ENCODE peak calls at places on chromosomes 11 and 22, in nine cellular contexts. One of them, this sample, is unnamed.
A peak's percentile ranks its signal among the peaks of the same experiment; 100 is the strongest.

GRCh38 chr22:36175892-36176291 is 15.3 kb upstream of the APOL3 start:
- DNase-seq in fibroblast of lung: no peak
- DNase-seq in Caco-2: no peak
- DNase-seq in CD8-positive, alpha-beta T cell: no peak
- DNase-seq in ascending aorta: no peak
- DNase-seq in neuronal stem cell: no peak
- DNase-seq in IMR-90: no peak
- DNase-seq in NT2/D1: no peak
- DNase-seq in upper lobe of right lung: no peak
- DNase-seq in this sample: no peak

GRCh38 chr11:106668147-106668546 is 350.1 kb downstream of the GUCY1A2 start:
- DNase-seq in fibroblast of lung: peak; percentile 44
- DNase-seq in Caco-2: no peak
- DNase-seq in CD8-positive, alpha-beta T cell: no peak
- DNase-seq in ascending aorta: no peak
- DNase-seq in neuronal stem cell: no peak
- DNase-seq in IMR-90: peak; percentile 71
- DNase-seq in NT2/D1: no peak
- DNase-seq in upper lobe of right lung: no peak
- DNase-seq in this sample: no peak

GRCh38 chr11:40062616-40063015 is 1396.8 kb downstream of the LRRC4C start:
- DNase-seq in fibroblast of lung: no peak
- DNase-seq in Caco-2: no peak
- DNase-seq in CD8-positive, alpha-beta T cell: no peak
- DNase-seq in ascending aorta: no peak
- DNase-seq in neuronal stem cell: no peak
- DNase-seq in IMR-90: no peak
- DNase-seq in NT2/D1: no peak
- DNase-seq in upper lobe of right lung: no peak
- DNase-seq in this sample: no peak

GRCh38 chr22:28909375-28909774 is 26.0 kb downstream of the ZNRF3 start:
- DNase-seq in fibroblast of lung: no peak
- DNase-seq in Caco-2: no peak
- DNase-seq in CD8-positive, alpha-beta T cell: no peak
- DNase-seq in ascending aorta: no peak
- DNase-seq in neuronal stem cell: no peak
- DNase-seq in IMR-90: peak; percentile 58
- DNase-seq in NT2/D1: no peak
- DNase-seq in upper lobe of right lung: no peak
- DNase-seq in this sample: no peak

GRCh38 chr11:132874638-132875037 is 657.7 kb downstream of the OPCML start:
- DNase-seq in fibroblast of lung: peak; percentile 84
- DNase-seq in Caco-2: no peak
- DNase-seq in CD8-positive, alpha-beta T cell: no peak
- DNase-seq in ascending aorta: no peak
- DNase-seq in neuronal stem cell: no peak
- DNase-seq in IMR-90: peak; percentile 95
- DNase-seq in NT2/D1: no peak
- DNase-seq in upper lobe of right lung: no peak
- DNase-seq in this sample: no peak

GRCh38 chr11:13297917-13298356 is 20.3 kb downstream of the BMAL1 start:
- DNase-seq in fibroblast of lung: no peak
- DNase-seq in Caco-2: no peak
- DNase-seq in CD8-positive, alpha-beta T cell: no peak
- DNase-seq in ascending aorta: no peak
- DNase-seq in neuronal stem cell: no peak
- DNase-seq in IMR-90: no peak
- DNase-seq in NT2/D1: no peak
- DNase-seq in upper lobe of right lung: peak; percentile 72
- DNase-seq in this sample: peak; percentile 33

GRCh38 chr11:97937501-97937900 is 1083.2 kb upstream of the CNTN5 start:
- DNase-seq in fibroblast of lung: no peak
- DNase-seq in Caco-2: no peak
- DNase-seq in CD8-positive, alpha-beta T cell: no peak
- DNase-seq in ascending aorta: no peak
- DNase-seq in neuronal stem cell: no peak
- DNase-seq in IMR-90: peak; percentile 46
- DNase-seq in NT2/D1: no peak
- DNase-seq in upper lobe of right lung: no peak
- DNase-seq in this sample: no peak

GRCh38 chr11:2769779-2770555 is 70.2 kb upstream of the KCNQ1OT1 start:
- DNase-seq in fibroblast of lung: no peak
- DNase-seq in Caco-2: no peak
- DNase-seq in CD8-positive, alpha-beta T cell: no peak
- DNase-seq in ascending aorta: peak; percentile 6
- DNase-seq in neuronal stem cell: no peak
- DNase-seq in IMR-90: no peak
- DNase-seq in NT2/D1: no peak
- DNase-seq in upper lobe of right lung: peak; percentile 56
- DNase-seq in this sample: no peak

GRCh38 chr11:130580372-130580771 is 131.9 kb downstream of the ADAMTS15 start:
- DNase-seq in fibroblast of lung: peak; percentile 44
- DNase-seq in Caco-2: no peak
- DNase-seq in CD8-positive, alpha-beta T cell: no peak
- DNase-seq in ascending aorta: no peak
- DNase-seq in neuronal stem cell: peak; percentile 71
- DNase-seq in IMR-90: peak; percentile 84
- DNase-seq in NT2/D1: peak; percentile 89
- DNase-seq in upper lobe of right lung: no peak
- DNase-seq in this sample: no peak

GRCh38 chr11:130002352-130002845 is at the start of gene PRDM10:
- DNase-seq in fibroblast of lung: peak; percentile 94
- DNase-seq in Caco-2: peak; percentile 99
- DNase-seq in CD8-positive, alpha-beta T cell: no peak
- DNase-seq in ascending aorta: peak; percentile 68
- DNase-seq in neuronal stem cell: peak; percentile 95
- DNase-seq in IMR-90: peak; percentile 87
- DNase-seq in NT2/D1: peak; percentile 75
- DNase-seq in upper lobe of right lung: peak; percentile 96
- DNase-seq in this sample: peak; percentile 89

GRCh38 chr11:65593518-65594414 is 1.8 kb downstream of the KCNK7 start:
- DNase-seq in fibroblast of lung: peak; percentile 28
- DNase-seq in Caco-2: peak; percentile 54
- DNase-seq in CD8-positive, alpha-beta T cell: peak; percentile 74
- DNase-seq in ascending aorta: no peak
- DNase-seq in neuronal stem cell: no peak
- DNase-seq in IMR-90: no peak
- DNase-seq in NT2/D1: no peak
- DNase-seq in upper lobe of right lung: no peak
- DNase-seq in this sample: no peak

GRCh38 chr11:121389651-121390050 is 62.5 kb upstream of the SORL1 start:
- DNase-seq in fibroblast of lung: no peak
- DNase-seq in Caco-2: no peak
- DNase-seq in CD8-positive, alpha-beta T cell: no peak
- DNase-seq in ascending aorta: no peak
- DNase-seq in neuronal stem cell: peak; percentile 43
- DNase-seq in IMR-90: no peak
- DNase-seq in NT2/D1: peak; percentile 55
- DNase-seq in upper lobe of right lung: no peak
- DNase-seq in this sample: no peak

DNA sequence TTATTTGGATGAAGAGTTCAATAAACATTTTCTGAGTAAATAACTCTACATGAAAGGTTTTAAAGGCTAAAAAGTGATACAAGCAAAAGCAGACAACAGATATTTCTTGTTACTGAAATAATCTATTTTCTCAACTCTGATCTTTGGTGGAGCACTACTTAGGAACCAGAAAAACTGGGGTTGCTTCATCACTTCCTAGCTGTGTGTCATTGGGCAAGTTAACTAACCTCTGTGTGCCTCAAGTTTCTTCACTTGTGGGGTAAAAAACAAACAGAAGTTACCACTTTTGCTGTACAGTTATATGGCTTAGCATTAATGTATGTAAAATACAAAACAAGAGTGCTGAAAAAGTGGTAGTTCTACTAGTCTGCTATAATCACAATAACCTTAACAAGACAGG is 5.6 kb downstream of the MAPK1 start:
- DNase-seq in fibroblast of lung: no peak
- DNase-seq in Caco-2: no peak
- DNase-seq in CD8-positive, alpha-beta T cell: no peak
- DNase-seq in ascending aorta: no peak
- DNase-seq in neuronal stem cell: no peak
- DNase-seq in IMR-90: no peak
- DNase-seq in NT2/D1: no peak
- DNase-seq in upper lobe of right lung: no peak
- DNase-seq in this sample: no peak
- H3K4me1 ChIP-seq in fibroblast of lung: peaks cover 2% of the 10 kb centered on the region
- H3K4me1 ChIP-seq in Caco-2: peaks cover 24% of the 10 kb centered on the region
- H3K4me1 ChIP-seq in CD8-positive, alpha-beta T cell: peaks cover 79% of the 10 kb centered on the region
- H3K4me1 ChIP-seq in ascending aorta: no peaks in the 10 kb centered on the region
- H3K4me1 ChIP-seq in neuronal stem cell: peaks cover 2% of the 10 kb centered on the region
- H3K4me1 ChIP-seq in IMR-90: peaks cover 13% of the 10 kb centered on the region
- H3K4me1 ChIP-seq in NT2/D1: peaks cover 3% of the 10 kb centered on the region
- H3K4me1 ChIP-seq in upper lobe of right lung: peaks cover 75% of the 10 kb centered on the region
- H3K4me1 ChIP-seq in this sample: peaks cover 29% of the 10 kb centered on the region

GRCh38 chr11:122656073-122656630 is 630 bp downstream of the UBASH3B start:
- DNase-seq in fibroblast of lung: peak; percentile 60
- DNase-seq in Caco-2: peak; percentile 79
- DNase-seq in CD8-positive, alpha-beta T cell: peak; percentile 74
- DNase-seq in ascending aorta: no peak
- DNase-seq in neuronal stem cell: peak; percentile 59
- DNase-seq in IMR-90: peak; percentile 66
- DNase-seq in NT2/D1: no peak
- DNase-seq in upper lobe of right lung: peak; percentile 82
- DNase-seq in this sample: peak; percentile 34

GRCh38 chr11:122663056-122663740 is 7.7 kb downstream of the UBASH3B start:
- DNase-seq in fibroblast of lung: no peak
- DNase-seq in Caco-2: no peak
- DNase-seq in CD8-positive, alpha-beta T cell: no peak
- DNase-seq in ascending aorta: no peak
- DNase-seq in neuronal stem cell: no peak
- DNase-seq in IMR-90: no peak
- DNase-seq in NT2/D1: no peak
- DNase-seq in upper lobe of right lung: no peak
- DNase-seq in this sample: no peak

GRCh38 chr11:122656631-122657101 is 1.1 kb downstream of the UBASH3B start:
- DNase-seq in fibroblast of lung: peak; percentile 56
- DNase-seq in Caco-2: peak; percentile 64
- DNase-seq in CD8-positive, alpha-beta T cell: peak; percentile 63
- DNase-seq in ascending aorta: no peak
- DNase-seq in neuronal stem cell: peak; percentile 32
- DNase-seq in IMR-90: peak; percentile 56
- DNase-seq in NT2/D1: no peak
- DNase-seq in upper lobe of right lung: peak; percentile 71
- DNase-seq in this sample: no peak

GRCh38 chr11:122661182-122661945 is 5.8 kb downstream of the UBASH3B start:
- DNase-seq in fibroblast of lung: no peak
- DNase-seq in Caco-2: peak; percentile 47
- DNase-seq in CD8-positive, alpha-beta T cell: no peak
- DNase-seq in ascending aorta: no peak
- DNase-seq in neuronal stem cell: peak; percentile 23
- DNase-seq in IMR-90: peak; percentile 83
- DNase-seq in NT2/D1: no peak
- DNase-seq in upper lobe of right lung: no peak
- DNase-seq in this sample: no peak

DNA sequence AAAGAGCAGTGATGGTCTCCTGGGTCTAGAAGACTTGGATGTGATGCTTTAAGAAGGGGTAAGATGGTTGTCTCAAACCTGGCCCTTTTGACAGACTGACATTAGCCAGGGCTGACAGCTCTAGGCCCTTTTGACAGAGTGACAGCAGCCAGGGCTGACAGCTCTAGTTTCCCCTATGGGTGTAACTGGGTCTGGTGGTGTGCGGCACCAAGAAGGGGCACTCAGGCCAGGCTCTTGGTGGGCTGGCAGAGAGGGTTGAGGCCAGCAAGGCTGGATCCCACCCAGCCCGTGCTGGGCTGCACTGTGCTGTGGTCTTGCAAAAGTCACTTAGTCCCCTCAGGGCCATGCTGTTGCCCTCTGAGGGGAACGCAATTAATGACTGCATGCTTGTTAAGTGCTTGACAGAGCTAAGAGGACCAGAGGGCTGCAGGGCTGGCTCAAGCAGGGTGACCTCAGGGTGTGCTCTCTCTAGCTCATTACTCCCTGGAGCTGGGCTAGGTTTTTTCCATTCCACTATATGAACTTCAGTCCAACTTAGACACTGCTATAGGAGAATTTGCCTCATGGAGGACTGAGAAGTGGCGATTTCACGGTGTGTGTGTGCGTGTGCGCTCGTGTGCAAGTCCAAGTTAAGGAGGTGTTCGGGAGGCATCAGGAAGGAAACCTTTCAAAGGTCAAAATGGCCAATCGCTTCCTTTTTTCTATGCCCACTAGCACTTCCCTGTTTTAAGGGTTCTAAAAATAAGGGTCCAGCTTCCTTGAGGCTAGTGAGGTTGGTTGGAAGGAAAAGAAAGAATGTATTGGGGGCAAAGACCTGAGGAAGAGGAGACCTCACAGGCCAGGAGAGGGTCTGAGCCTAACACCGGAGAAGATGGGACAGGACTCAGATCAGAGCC is 4.4 kb downstream of the UBASH3B start:
- DNase-seq in fibroblast of lung: no peak
- DNase-seq in Caco-2: no peak
- DNase-seq in CD8-positive, alpha-beta T cell: no peak
- DNase-seq in ascending aorta: no peak
- DNase-seq in neuronal stem cell: no peak
- DNase-seq in IMR-90: no peak
- DNase-seq in NT2/D1: no peak
- DNase-seq in upper lobe of right lung: no peak
- DNase-seq in this sample: no peak
- H3K4me1 ChIP-seq in fibroblast of lung: peaks cover 3% of the 10 kb centered on the region
- H3K4me1 ChIP-seq in Caco-2: peaks cover 22% of the 10 kb centered on the region
- H3K4me1 ChIP-seq in CD8-positive, alpha-beta T cell: peaks cover 77% of the 10 kb centered on the region
- H3K4me1 ChIP-seq in ascending aorta: peaks cover 6% of the 10 kb centered on the region
- H3K4me1 ChIP-seq in neuronal stem cell: peaks cover 6% of the 10 kb centered on the region
- H3K4me1 ChIP-seq in IMR-90: peaks cover 22% of the 10 kb centered on the region
- H3K4me1 ChIP-seq in NT2/D1: peaks cover 12% of the 10 kb centered on the region
- H3K4me1 ChIP-seq in upper lobe of right lung: peaks cover 13% of the 10 kb centered on the region
- H3K4me1 ChIP-seq in this sample: peaks cover 4% of the 10 kb centered on the region

GRCh38 chr22:25490869-25491268 is 73.6 kb upstream of the GRK3 start:
- DNase-seq in fibroblast of lung: no peak
- DNase-seq in Caco-2: no peak
- DNase-seq in CD8-positive, alpha-beta T cell: no peak
- DNase-seq in ascending aorta: no peak
- DNase-seq in neuronal stem cell: no peak
- DNase-seq in IMR-90: no peak
- DNase-seq in NT2/D1: no peak
- DNase-seq in upper lobe of right lung: no peak
- DNase-seq in this sample: no peak
- H3K4me1 ChIP-seq in fibroblast of lung: peaks cover 3% of the 10 kb centered on the region
- H3K4me1 ChIP-seq in Caco-2: no peaks in the 10 kb centered on the region
- H3K4me1 ChIP-seq in CD8-positive, alpha-beta T cell: no peaks in the 10 kb centered on the region
- H3K4me1 ChIP-seq in ascending aorta: no peaks in the 10 kb centered on the region
- H3K4me1 ChIP-seq in neuronal stem cell: peaks cover 2% of the 10 kb centered on the region
- H3K4me1 ChIP-seq in IMR-90: peaks cover 5% of the 10 kb centered on the region
- H3K4me1 ChIP-seq in NT2/D1: no peaks in the 10 kb centered on the region
- H3K4me1 ChIP-seq in upper lobe of right lung: no peaks in the 10 kb centered on the region
- H3K4me1 ChIP-seq in this sample: no peaks in the 10 kb centered on the region

DNA sequence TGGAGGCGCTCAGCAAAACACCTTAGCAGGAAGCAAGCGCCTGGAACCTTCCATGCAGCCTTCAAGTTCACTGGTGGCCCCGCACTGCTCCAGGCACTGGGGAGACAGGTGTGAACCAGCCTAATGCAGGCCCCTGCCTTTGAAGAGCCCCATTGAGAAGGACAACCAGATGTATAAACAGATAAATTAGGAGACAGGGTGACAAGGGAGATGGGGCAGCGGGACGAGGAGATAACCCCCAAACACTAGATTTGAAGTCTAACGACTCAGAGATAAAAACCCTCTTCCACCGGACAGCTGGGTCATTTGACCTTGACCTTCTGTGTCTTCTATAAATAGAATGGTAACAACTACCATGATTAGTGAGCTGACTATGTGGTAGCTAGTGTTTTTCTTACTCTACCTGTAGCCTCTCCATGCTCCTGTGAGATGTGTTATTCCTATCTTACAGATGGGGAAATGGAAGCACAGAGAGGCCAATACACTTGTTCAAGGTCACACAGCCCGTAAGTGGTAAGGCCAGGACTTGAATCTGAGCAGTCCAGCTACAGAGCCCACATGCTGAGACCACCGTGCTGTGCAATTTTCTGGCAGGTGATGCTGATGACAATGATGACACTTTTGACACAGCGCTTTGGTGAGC is 2.0 kb upstream of the PDGFB start:
- DNase-seq in fibroblast of lung: no peak
- DNase-seq in Caco-2: no peak
- DNase-seq in CD8-positive, alpha-beta T cell: no peak
- DNase-seq in ascending aorta: no peak
- DNase-seq in neuronal stem cell: no peak
- DNase-seq in IMR-90: no peak
- DNase-seq in NT2/D1: no peak
- DNase-seq in upper lobe of right lung: no peak
- DNase-seq in this sample: no peak
- H3K4me1 ChIP-seq in fibroblast of lung: peaks cover 3% of the 10 kb centered on the region
- H3K4me1 ChIP-seq in Caco-2: no peaks in the 10 kb centered on the region
- H3K4me1 ChIP-seq in CD8-positive, alpha-beta T cell: peaks cover 11% of the 10 kb centered on the region
- H3K4me1 ChIP-seq in ascending aorta: peaks cover 20% of the 10 kb centered on the region
- H3K4me1 ChIP-seq in neuronal stem cell: peaks cover 12% of the 10 kb centered on the region
- H3K4me1 ChIP-seq in IMR-90: peaks cover 13% of the 10 kb centered on the region
- H3K4me1 ChIP-seq in NT2/D1: peaks cover 10% of the 10 kb centered on the region
- H3K4me1 ChIP-seq in upper lobe of right lung: peaks cover 16% of the 10 kb centered on the region
- H3K4me1 ChIP-seq in this sample: peaks cover 5% of the 10 kb centered on the region